ENCODE peak calls at places on chromosome 1, in five cellular contexts. One of them, this sample, is unnamed.

GRCh38 chr1:70043806-70044205 is 161.6 kb downstream of the LRRC40 start:
- DNase-seq in A549: peak; percentile 0
- DNase-seq in endothelial cell of umbilical vein: peak; percentile 84
- DNase-seq in GM12878: no peak
- DNase-seq in K562: no peak
- DNase-seq in this sample: no peak

GRCh38 chr1:55775007-55775406 is 559.8 kb upstream of the USP24 start:
- DNase-seq in A549: no peak
- DNase-seq in endothelial cell of umbilical vein: no peak
- DNase-seq in GM12878: no peak
- DNase-seq in K562: no peak
- DNase-seq in this sample: no peak

GRCh38 chr1:7491089-7491817 is 279.8 kb upstream of the VAMP3 start:
- DNase-seq in A549: no peak
- DNase-seq in endothelial cell of umbilical vein: peak; percentile 52
- DNase-seq in GM12878: no peak
- DNase-seq in K562: no peak
- DNase-seq in this sample: no peak

GRCh38 chr1:41666991-41667631 is 182.6 kb upstream of the EDN2 start:
- DNase-seq in A549: no peak
- DNase-seq in endothelial cell of umbilical vein: no peak
- DNase-seq in GM12878: peak; percentile 53
- DNase-seq in K562: no peak
- DNase-seq in this sample: peak; percentile 40

GRCh38 chr1:40352126-40352525 is 21.4 kb upstream of the SMAP2 start:
- DNase-seq in A549: no peak
- DNase-seq in endothelial cell of umbilical vein: no peak
- DNase-seq in GM12878: no peak
- DNase-seq in K562: no peak
- DNase-seq in this sample: no peak

GRCh38 chr1:241357366-241358305 is 631 bp upstream of the RGS7 start:
- DNase-seq in A549: no peak
- DNase-seq in endothelial cell of umbilical vein: peak; percentile 5
- DNase-seq in GM12878: no peak
- DNase-seq in K562: no peak
- DNase-seq in this sample: no peak

GRCh38 chr1:167689569-167689925 is 32.2 kb upstream of the MPZL1 start:
- DNase-seq in A549: no peak
- DNase-seq in endothelial cell of umbilical vein: no peak
- DNase-seq in GM12878: no peak
- DNase-seq in K562: no peak
- DNase-seq in this sample: no peak

GRCh38 chr1:4379451-4380175 is 274.8 kb upstream of the AJAP1 start:
- DNase-seq in A549: no peak
- DNase-seq in endothelial cell of umbilical vein: no peak
- DNase-seq in GM12878: no peak
- DNase-seq in K562: no peak
- DNase-seq in this sample: no peak

GRCh38 chr1:96541491-96541890 is 180.1 kb upstream of the PTBP2 start:
- DNase-seq in A549: no peak
- DNase-seq in endothelial cell of umbilical vein: no peak
- DNase-seq in GM12878: no peak
- DNase-seq in K562: no peak
- DNase-seq in this sample: no peak

GRCh38 chr1:96538883-96539282 is 182.7 kb upstream of the PTBP2 start:
- DNase-seq in A549: no peak
- DNase-seq in endothelial cell of umbilical vein: no peak
- DNase-seq in GM12878: no peak
- DNase-seq in K562: no peak
- DNase-seq in this sample: no peak

GRCh38 chr1:15224259-15224869 is 22.7 kb upstream of the FHAD1 start:
- DNase-seq in A549: no peak
- DNase-seq in endothelial cell of umbilical vein: peak; percentile 36
- DNase-seq in GM12878: no peak
- DNase-seq in K562: no peak
- DNase-seq in this sample: no peak

GRCh38 chr1:21490774-21491482 is 18.3 kb upstream of the ALPL start:
- DNase-seq in A549: peak; percentile 67
- DNase-seq in endothelial cell of umbilical vein: peak; percentile 30
- DNase-seq in GM12878: no peak
- DNase-seq in K562: peak; percentile 62
- DNase-seq in this sample: peak; percentile 55

GRCh38 chr1:27609618-27610240 is 5.8 kb upstream of the AHDC1 start:
- DNase-seq in A549: no peak
- DNase-seq in endothelial cell of umbilical vein: no peak
- DNase-seq in GM12878: peak; percentile 55
- DNase-seq in K562: no peak
- DNase-seq in this sample: no peak

GRCh38 chr1:34739613-34740012 is 15.2 kb upstream of the GJB5 start:
- DNase-seq in A549: no peak
- DNase-seq in endothelial cell of umbilical vein: no peak
- DNase-seq in GM12878: no peak
- DNase-seq in K562: no peak
- DNase-seq in this sample: no peak

GRCh38 chr1:198467342-198467741 is 73.1 kb downstream of the ATP6V1G3 start:
- DNase-seq in A549: no peak
- DNase-seq in endothelial cell of umbilical vein: no peak
- DNase-seq in GM12878: no peak
- DNase-seq in K562: no peak
- DNase-seq in this sample: no peak

GRCh38 chr1:109240158-109241152 is 8.9 kb upstream of the CELSR2 start:
- DNase-seq in A549: no peak
- DNase-seq in endothelial cell of umbilical vein: no peak
- DNase-seq in GM12878: no peak
- DNase-seq in K562: peak; percentile 51
- DNase-seq in this sample: peak; percentile 40

GRCh38 chr1:240030236-240030635 is 61.4 kb upstream of the FMN2 start:
- DNase-seq in A549: no peak
- DNase-seq in endothelial cell of umbilical vein: no peak
- DNase-seq in GM12878: no peak
- DNase-seq in K562: no peak
- DNase-seq in this sample: no peak

GRCh38 chr1:41138549-41138948 is 103.6 kb downstream of the SCMH1 start:
- DNase-seq in A549: no peak
- DNase-seq in endothelial cell of umbilical vein: no peak
- DNase-seq in GM12878: no peak
- DNase-seq in K562: no peak
- DNase-seq in this sample: no peak

GRCh38 chr1:94646151-94646643 is 104.6 kb upstream of the F3 start:
- DNase-seq in A549: no peak
- DNase-seq in endothelial cell of umbilical vein: no peak
- DNase-seq in GM12878: no peak
- DNase-seq in K562: no peak
- DNase-seq in this sample: no peak

GRCh38 chr1:92159593-92159992 is 58.1 kb upstream of the C1orf146 start:
- DNase-seq in A549: no peak
- DNase-seq in endothelial cell of umbilical vein: no peak
- DNase-seq in GM12878: no peak
- DNase-seq in K562: no peak
- DNase-seq in this sample: no peak

DNA sequence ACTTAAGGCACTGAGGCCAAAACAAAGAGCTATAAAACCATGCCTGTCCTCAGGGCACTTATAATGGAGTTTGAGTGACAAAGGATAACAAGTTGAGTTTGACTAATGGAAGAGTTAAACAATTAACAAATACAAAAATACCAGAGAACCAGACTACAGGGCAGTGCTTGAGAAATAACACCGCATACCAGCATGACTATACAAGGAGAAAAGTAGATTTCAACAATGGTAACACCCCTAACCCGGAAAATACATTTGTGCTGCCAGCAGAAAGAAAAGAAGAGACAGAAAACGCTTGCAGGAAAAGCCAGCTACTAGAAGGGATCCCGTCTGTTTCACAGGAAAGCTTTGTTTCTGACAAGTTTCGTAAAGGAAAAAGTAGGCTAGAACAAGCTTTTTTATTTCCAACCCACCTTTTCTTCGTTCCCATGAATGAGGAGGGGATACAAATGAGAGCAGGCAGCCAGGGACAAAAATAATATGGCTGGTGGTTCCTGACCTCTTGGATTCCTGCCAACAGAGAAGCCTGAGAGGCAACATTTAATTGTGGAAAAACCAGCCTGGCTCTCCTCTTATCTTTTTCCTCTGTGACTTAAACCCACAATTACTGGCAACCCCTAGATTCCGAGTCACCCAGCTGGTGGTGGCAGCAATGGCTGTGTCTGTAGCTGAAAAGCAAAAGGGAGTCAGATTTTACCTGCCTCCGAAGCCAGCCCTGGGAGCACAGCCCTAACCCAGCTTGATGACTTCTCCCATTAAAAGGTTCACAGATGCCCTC is 56.5 kb downstream of the WLS start:
- DNase-seq in A549: no peak
- DNase-seq in endothelial cell of umbilical vein: peak; percentile 96
- DNase-seq in GM12878: no peak
- DNase-seq in K562: no peak
- DNase-seq in this sample: no peak
- TF ChIP-seq MYC in A549: no peak
- TF ChIP-seq MYC in endothelial cell of umbilical vein: no peak
- TF ChIP-seq MYC in GM12878: no peak
- TF ChIP-seq MYC in K562: no peak
- TF ChIP-seq MYC in this sample: no peak

DNA sequence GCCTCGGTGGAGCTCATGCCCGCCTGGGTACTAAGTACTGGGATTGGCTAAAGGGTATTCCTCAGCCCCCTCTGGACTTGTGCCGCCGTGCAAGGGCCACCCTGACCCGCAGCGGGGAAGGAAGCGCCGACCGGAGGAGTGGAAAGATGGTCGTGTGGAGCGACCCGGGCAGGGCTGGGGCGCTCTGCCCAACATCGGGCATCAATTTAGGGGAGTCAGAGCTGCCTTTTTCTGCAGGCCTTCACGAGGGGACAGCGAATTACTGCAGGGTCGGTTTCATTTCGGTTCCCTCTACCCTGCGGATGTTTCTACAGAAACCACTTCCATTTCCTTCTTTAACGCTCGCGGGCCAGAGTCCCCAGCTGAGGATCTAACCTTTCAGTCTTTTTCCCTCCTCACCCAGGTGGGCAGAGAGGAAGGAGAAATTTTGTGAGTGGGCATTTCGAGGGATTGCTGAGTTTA is 986 bp downstream of the TOR1AIP1 start:
- DNase-seq in A549: no peak
- DNase-seq in endothelial cell of umbilical vein: no peak
- DNase-seq in GM12878: no peak
- DNase-seq in K562: no peak
- DNase-seq in this sample: no peak
- TF ChIP-seq POLR2A in A549: no peak
- TF ChIP-seq POLR2A in endothelial cell of umbilical vein: no peak
- TF ChIP-seq POLR2A in GM12878: no peak
- TF ChIP-seq POLR2A in K562: no peak
- TF ChIP-seq POLR2A in this sample: no peak

GRCh38 chr1:1985375-1986050 is 18.1 kb downstream of the CFAP74 start:
- DNase-seq in A549: no peak
- DNase-seq in endothelial cell of umbilical vein: no peak
- DNase-seq in GM12878: no peak
- DNase-seq in K562: no peak
- DNase-seq in this sample: no peak

GRCh38 chr1:1987142-1987510 is 16.5 kb downstream of the CFAP74 start:
- DNase-seq in A549: no peak
- DNase-seq in endothelial cell of umbilical vein: no peak
- DNase-seq in GM12878: no peak
- DNase-seq in K562: no peak
- DNase-seq in this sample: no peak

GRCh38 chr1:1988061-1988945 is 15.3 kb downstream of the CFAP74 start:
- DNase-seq in A549: no peak
- DNase-seq in endothelial cell of umbilical vein: no peak
- DNase-seq in GM12878: no peak
- DNase-seq in K562: no peak
- DNase-seq in this sample: no peak

GRCh38 chr1:1984560-1985070 is 19.0 kb downstream of the CFAP74 start:
- DNase-seq in A549: no peak
- DNase-seq in endothelial cell of umbilical vein: no peak
- DNase-seq in GM12878: no peak
- DNase-seq in K562: no peak
- DNase-seq in this sample: no peak

GRCh38 chr1:1986451-1987141 is 17.0 kb downstream of the CFAP74 start:
- DNase-seq in A549: no peak
- DNase-seq in endothelial cell of umbilical vein: no peak
- DNase-seq in GM12878: no peak
- DNase-seq in K562: no peak
- DNase-seq in this sample: no peak
- TF ChIP-seq MYC in A549: no peak
- TF ChIP-seq MYC in endothelial cell of umbilical vein: no peak
- TF ChIP-seq MYC in GM12878: no peak
- TF ChIP-seq MYC in K562: no peak
- TF ChIP-seq MYC in this sample: no peak

GRCh38 chr1:66337249-66337648 is 196.7 kb upstream of the SGIP1 start:
- DNase-seq in A549: no peak
- DNase-seq in endothelial cell of umbilical vein: no peak
- DNase-seq in GM12878: no peak
- DNase-seq in K562: no peak
- DNase-seq in this sample: peak; percentile 35

GRCh38 chr1:66342707-66343106 is 191.2 kb upstream of the SGIP1 start:
- DNase-seq in A549: no peak
- DNase-seq in endothelial cell of umbilical vein: no peak
- DNase-seq in GM12878: no peak
- DNase-seq in K562: no peak
- DNase-seq in this sample: no peak

GRCh38 chr1:66336641-66336991 is 197.3 kb upstream of the SGIP1 start:
- DNase-seq in A549: no peak
- DNase-seq in endothelial cell of umbilical vein: no peak
- DNase-seq in GM12878: no peak
- DNase-seq in K562: no peak
- DNase-seq in this sample: peak; percentile 39

GRCh38 chr1:66341446-66342089 is 192.4 kb upstream of the SGIP1 start:
- DNase-seq in A549: no peak
- DNase-seq in endothelial cell of umbilical vein: no peak
- DNase-seq in GM12878: no peak
- DNase-seq in K562: no peak
- DNase-seq in this sample: peak; percentile 37

DNA sequence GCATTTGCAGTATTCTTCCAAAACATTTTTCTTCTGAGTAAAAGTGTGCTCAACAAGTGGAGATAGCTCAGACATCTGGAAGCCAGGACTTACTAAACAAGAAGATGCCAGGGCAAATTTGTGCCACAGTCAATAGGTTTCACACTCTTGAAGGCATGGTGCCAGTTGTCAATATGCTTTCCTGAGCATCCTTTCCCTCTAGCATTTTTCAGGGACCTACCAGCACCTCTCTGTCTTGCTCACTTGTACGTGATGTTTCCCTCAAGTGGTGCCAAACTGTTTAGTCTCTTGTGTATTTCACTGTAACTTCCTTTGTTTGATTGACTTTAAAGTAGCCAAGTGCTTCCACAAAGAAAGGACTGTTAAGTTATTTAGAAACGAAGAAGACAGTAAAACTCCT is 194.0 kb upstream of the SGIP1 start:
- DNase-seq in A549: no peak
- DNase-seq in endothelial cell of umbilical vein: peak; percentile 79
- DNase-seq in GM12878: no peak
- DNase-seq in K562: no peak
- DNase-seq in this sample: peak; percentile 72
- TF ChIP-seq POLR2A in A549: no peak
- TF ChIP-seq POLR2A in endothelial cell of umbilical vein: no peak
- TF ChIP-seq POLR2A in GM12878: no peak
- TF ChIP-seq POLR2A in K562: no peak
- TF ChIP-seq POLR2A in this sample: no peak